ENCODE peak calls at places on chromosomes 5 and 9, in seven cellular contexts. One of them, this sample, is unnamed.

GRCh38 chr9:82532504-82532903 is 530.4 kb downstream of the RASEF start:
- DNase-seq in SK-N-SH: peak; percentile 28
- DNase-seq in EL: peak; percentile 8
- DNase-seq in NCI-H1694 treated with DMSO at 0.1 percent for 48 hours: peak; percentile 20
- DNase-seq in choroid plexus epithelial cell: peak; percentile 12
- DNase-seq in neuronal stem cell: no peak
- DNase-seq in stimulated activated CD4-positive, alpha-beta T cell treated with anti-CD3 and anti-CD28 coated beads, TNF-alpha, amount 100 ng/mL, for 24 hours: no peak
- DNase-seq in this sample: peak; percentile 26

GRCh38 chr5:143605403-143606005 is 202.0 kb upstream of the NR3C1 start:
- DNase-seq in SK-N-SH: no peak
- DNase-seq in EL: peak; percentile 23
- DNase-seq in NCI-H1694 treated with DMSO at 0.1 percent for 48 hours: no peak
- DNase-seq in choroid plexus epithelial cell: peak; percentile 54
- DNase-seq in neuronal stem cell: no peak
- DNase-seq in stimulated activated CD4-positive, alpha-beta T cell treated with anti-CD3 and anti-CD28 coated beads, TNF-alpha, amount 100 ng/mL, for 24 hours: no peak
- DNase-seq in this sample: no peak

GRCh38 chr9:2623046-2623865 is 1.7 kb downstream of the VLDLR start:
- DNase-seq in SK-N-SH: peak; percentile 68
- DNase-seq in EL: peak; percentile 59
- DNase-seq in NCI-H1694 treated with DMSO at 0.1 percent for 48 hours: no peak
- DNase-seq in choroid plexus epithelial cell: peak; percentile 41
- DNase-seq in neuronal stem cell: peak; percentile 42
- DNase-seq in stimulated activated CD4-positive, alpha-beta T cell treated with anti-CD3 and anti-CD28 coated beads, TNF-alpha, amount 100 ng/mL, for 24 hours: no peak
- DNase-seq in this sample: peak; percentile 20

GRCh38 chr9:34646211-34647083 is at the start of gene GALT:
- DNase-seq in SK-N-SH: peak; percentile 97
- DNase-seq in EL: peak; percentile 89
- DNase-seq in NCI-H1694 treated with DMSO at 0.1 percent for 48 hours: peak; percentile 80
- DNase-seq in choroid plexus epithelial cell: peak; percentile 83
- DNase-seq in neuronal stem cell: peak; percentile 83
- DNase-seq in stimulated activated CD4-positive, alpha-beta T cell treated with anti-CD3 and anti-CD28 coated beads, TNF-alpha, amount 100 ng/mL, for 24 hours: peak; percentile 96
- DNase-seq in this sample: peak; percentile 80

GRCh38 chr9:21027295-21027694 is 4.1 kb downstream of the HACD4 start:
- DNase-seq in SK-N-SH: no peak
- DNase-seq in EL: peak; percentile 61
- DNase-seq in NCI-H1694 treated with DMSO at 0.1 percent for 48 hours: no peak
- DNase-seq in choroid plexus epithelial cell: peak; percentile 52
- DNase-seq in neuronal stem cell: no peak
- DNase-seq in stimulated activated CD4-positive, alpha-beta T cell treated with anti-CD3 and anti-CD28 coated beads, TNF-alpha, amount 100 ng/mL, for 24 hours: no peak
- DNase-seq in this sample: no peak

GRCh38 chr9:130177898-130178805 is 5.9 kb downstream of the NCS1 start:
- DNase-seq in SK-N-SH: no peak
- DNase-seq in EL: no peak
- DNase-seq in NCI-H1694 treated with DMSO at 0.1 percent for 48 hours: no peak
- DNase-seq in choroid plexus epithelial cell: no peak
- DNase-seq in neuronal stem cell: no peak
- DNase-seq in stimulated activated CD4-positive, alpha-beta T cell treated with anti-CD3 and anti-CD28 coated beads, TNF-alpha, amount 100 ng/mL, for 24 hours: no peak
- DNase-seq in this sample: no peak

GRCh38 chr9:78030553-78031270 is 899 bp downstream of the GNAQ start:
- DNase-seq in SK-N-SH: peak; percentile 80
- DNase-seq in EL: peak; percentile 50
- DNase-seq in NCI-H1694 treated with DMSO at 0.1 percent for 48 hours: peak; percentile 22
- DNase-seq in choroid plexus epithelial cell: peak; percentile 49
- DNase-seq in neuronal stem cell: peak; percentile 61
- DNase-seq in stimulated activated CD4-positive, alpha-beta T cell treated with anti-CD3 and anti-CD28 coated beads, TNF-alpha, amount 100 ng/mL, for 24 hours: peak; percentile 24
- DNase-seq in this sample: no peak

GRCh38 chr5:113000466-113000865 is 23.9 kb downstream of the DCP2 start:
- DNase-seq in SK-N-SH: no peak
- DNase-seq in EL: no peak
- DNase-seq in NCI-H1694 treated with DMSO at 0.1 percent for 48 hours: no peak
- DNase-seq in choroid plexus epithelial cell: no peak
- DNase-seq in neuronal stem cell: no peak
- DNase-seq in stimulated activated CD4-positive, alpha-beta T cell treated with anti-CD3 and anti-CD28 coated beads, TNF-alpha, amount 100 ng/mL, for 24 hours: no peak
- DNase-seq in this sample: no peak

GRCh38 chr5:80122599-80122998 is 87.5 kb downstream of the THBS4 start:
- DNase-seq in SK-N-SH: no peak
- DNase-seq in EL: no peak
- DNase-seq in NCI-H1694 treated with DMSO at 0.1 percent for 48 hours: no peak
- DNase-seq in choroid plexus epithelial cell: no peak
- DNase-seq in neuronal stem cell: no peak
- DNase-seq in stimulated activated CD4-positive, alpha-beta T cell treated with anti-CD3 and anti-CD28 coated beads, TNF-alpha, amount 100 ng/mL, for 24 hours: no peak
- DNase-seq in this sample: no peak

GRCh38 chr5:137753227-137753985 is 757 bp downstream of the HNRNPA0 start:
- DNase-seq in SK-N-SH: peak; percentile 48
- DNase-seq in EL: no peak
- DNase-seq in NCI-H1694 treated with DMSO at 0.1 percent for 48 hours: no peak
- DNase-seq in choroid plexus epithelial cell: peak; percentile 55
- DNase-seq in neuronal stem cell: peak; percentile 11
- DNase-seq in stimulated activated CD4-positive, alpha-beta T cell treated with anti-CD3 and anti-CD28 coated beads, TNF-alpha, amount 100 ng/mL, for 24 hours: no peak
- DNase-seq in this sample: no peak

GRCh38 chr9:137422668-137423000 is 328 bp downstream of the EXD3 start:
- DNase-seq in SK-N-SH: peak; percentile 79
- DNase-seq in EL: peak; percentile 47
- DNase-seq in NCI-H1694 treated with DMSO at 0.1 percent for 48 hours: no peak
- DNase-seq in choroid plexus epithelial cell: no peak
- DNase-seq in neuronal stem cell: no peak
- DNase-seq in stimulated activated CD4-positive, alpha-beta T cell treated with anti-CD3 and anti-CD28 coated beads, TNF-alpha, amount 100 ng/mL, for 24 hours: no peak
- DNase-seq in this sample: no peak

GRCh38 chr5:112238473-112238872 is 180.6 kb downstream of the EPB41L4A start:
- DNase-seq in SK-N-SH: peak; percentile 30
- DNase-seq in EL: no peak
- DNase-seq in NCI-H1694 treated with DMSO at 0.1 percent for 48 hours: peak; percentile 8
- DNase-seq in choroid plexus epithelial cell: no peak
- DNase-seq in neuronal stem cell: no peak
- DNase-seq in stimulated activated CD4-positive, alpha-beta T cell treated with anti-CD3 and anti-CD28 coated beads, TNF-alpha, amount 100 ng/mL, for 24 hours: no peak
- DNase-seq in this sample: no peak

GRCh38 chr9:14827805-14828204 is 82.4 kb downstream of the FREM1 start:
- DNase-seq in SK-N-SH: no peak
- DNase-seq in EL: no peak
- DNase-seq in NCI-H1694 treated with DMSO at 0.1 percent for 48 hours: no peak
- DNase-seq in choroid plexus epithelial cell: no peak
- DNase-seq in neuronal stem cell: no peak
- DNase-seq in stimulated activated CD4-positive, alpha-beta T cell treated with anti-CD3 and anti-CD28 coated beads, TNF-alpha, amount 100 ng/mL, for 24 hours: no peak
- DNase-seq in this sample: no peak

GRCh38 chr5:78095119-78095518 is 199.4 kb downstream of the AP3B1 start:
- DNase-seq in SK-N-SH: no peak
- DNase-seq in EL: no peak
- DNase-seq in NCI-H1694 treated with DMSO at 0.1 percent for 48 hours: no peak
- DNase-seq in choroid plexus epithelial cell: no peak
- DNase-seq in neuronal stem cell: no peak
- DNase-seq in stimulated activated CD4-positive, alpha-beta T cell treated with anti-CD3 and anti-CD28 coated beads, TNF-alpha, amount 100 ng/mL, for 24 hours: no peak
- DNase-seq in this sample: no peak

GRCh38 chr5:95773325-95774059 is 42.4 kb downstream of the RHOBTB3 start:
- DNase-seq in SK-N-SH: no peak
- DNase-seq in EL: peak; percentile 76
- DNase-seq in NCI-H1694 treated with DMSO at 0.1 percent for 48 hours: no peak
- DNase-seq in choroid plexus epithelial cell: peak; percentile 90
- DNase-seq in neuronal stem cell: no peak
- DNase-seq in stimulated activated CD4-positive, alpha-beta T cell treated with anti-CD3 and anti-CD28 coated beads, TNF-alpha, amount 100 ng/mL, for 24 hours: no peak
- DNase-seq in this sample: no peak

GRCh38 chr5:124649548-124650501 is 96.6 kb downstream of the ZNF608 start:
- DNase-seq in SK-N-SH: peak; percentile 78
- DNase-seq in EL: peak; percentile 94
- DNase-seq in NCI-H1694 treated with DMSO at 0.1 percent for 48 hours: peak; percentile 83
- DNase-seq in choroid plexus epithelial cell: peak; percentile 98
- DNase-seq in neuronal stem cell: no peak
- DNase-seq in stimulated activated CD4-positive, alpha-beta T cell treated with anti-CD3 and anti-CD28 coated beads, TNF-alpha, amount 100 ng/mL, for 24 hours: peak; percentile 9
- DNase-seq in this sample: peak; percentile 80

GRCh38 chr5:171623107-171623506 is 162.5 kb upstream of the SMIM23 start:
- DNase-seq in SK-N-SH: no peak
- DNase-seq in EL: no peak
- DNase-seq in NCI-H1694 treated with DMSO at 0.1 percent for 48 hours: no peak
- DNase-seq in choroid plexus epithelial cell: no peak
- DNase-seq in neuronal stem cell: no peak
- DNase-seq in stimulated activated CD4-positive, alpha-beta T cell treated with anti-CD3 and anti-CD28 coated beads, TNF-alpha, amount 100 ng/mL, for 24 hours: no peak
- DNase-seq in this sample: no peak

GRCh38 chr5:37664551-37664950 is 175.3 kb downstream of the GDNF start:
- DNase-seq in SK-N-SH: no peak
- DNase-seq in EL: no peak
- DNase-seq in NCI-H1694 treated with DMSO at 0.1 percent for 48 hours: peak; percentile 24
- DNase-seq in choroid plexus epithelial cell: no peak
- DNase-seq in neuronal stem cell: no peak
- DNase-seq in stimulated activated CD4-positive, alpha-beta T cell treated with anti-CD3 and anti-CD28 coated beads, TNF-alpha, amount 100 ng/mL, for 24 hours: no peak
- DNase-seq in this sample: no peak

GRCh38 chr5:42268630-42269029 is 154.6 kb upstream of the GHR start:
- DNase-seq in SK-N-SH: no peak
- DNase-seq in EL: peak; percentile 11
- DNase-seq in NCI-H1694 treated with DMSO at 0.1 percent for 48 hours: no peak
- DNase-seq in choroid plexus epithelial cell: peak; percentile 39
- DNase-seq in neuronal stem cell: no peak
- DNase-seq in stimulated activated CD4-positive, alpha-beta T cell treated with anti-CD3 and anti-CD28 coated beads, TNF-alpha, amount 100 ng/mL, for 24 hours: no peak
- DNase-seq in this sample: no peak

GRCh38 chr5:7068156-7068555 is 327.8 kb upstream of the ADCY2 start:
- DNase-seq in SK-N-SH: no peak
- DNase-seq in EL: no peak
- DNase-seq in NCI-H1694 treated with DMSO at 0.1 percent for 48 hours: no peak
- DNase-seq in choroid plexus epithelial cell: no peak
- DNase-seq in neuronal stem cell: no peak
- DNase-seq in stimulated activated CD4-positive, alpha-beta T cell treated with anti-CD3 and anti-CD28 coated beads, TNF-alpha, amount 100 ng/mL, for 24 hours: no peak
- DNase-seq in this sample: no peak

This sample was measured in DMS153.